ENCODE peak calls at places on chromosomes 16 and 17, in five cellular contexts. One of them, this sample, is unnamed.

GRCh38 chr17:17063546-17064122 is 21.4 kb downstream of the MPRIP start:
- DNase-seq in endothelial cell: no peak
- DNase-seq in fibroblast of mammary gland: no peak
- DNase-seq in NCI-H1092: no peak
- DNase-seq in osteocyte: no peak
- DNase-seq in this sample: no peak

GRCh38 chr17:72572604-72573491 is 452.0 kb downstream of the SOX9 start:
- DNase-seq in endothelial cell: no peak
- DNase-seq in fibroblast of mammary gland: peak
- DNase-seq in NCI-H1092: no peak
- DNase-seq in osteocyte: no peak
- DNase-seq in this sample: no peak

GRCh38 chr16:88297178-88297720 is 85.5 kb upstream of the ZNF469 start:
- DNase-seq in endothelial cell: no peak
- DNase-seq in fibroblast of mammary gland: no peak
- DNase-seq in NCI-H1092: no peak
- DNase-seq in osteocyte: no peak
- DNase-seq in this sample: no peak

GRCh38 chr16:23833504-23833903 is 2.3 kb upstream of the PRKCB start:
- DNase-seq in endothelial cell: no peak
- DNase-seq in fibroblast of mammary gland: no peak
- DNase-seq in NCI-H1092: no peak
- DNase-seq in osteocyte: no peak
- DNase-seq in this sample: no peak

GRCh38 chr16:58259995-58260394 is 34.8 kb downstream of the PRSS54 start:
- DNase-seq in endothelial cell: no peak
- DNase-seq in fibroblast of mammary gland: no peak
- DNase-seq in NCI-H1092: no peak
- DNase-seq in osteocyte: no peak
- DNase-seq in this sample: no peak

GRCh38 chr16:10521681-10522274 is 58.6 kb downstream of the EMP2 start:
- DNase-seq in endothelial cell: peak
- DNase-seq in fibroblast of mammary gland: peak
- DNase-seq in NCI-H1092: peak
- DNase-seq in osteocyte: no peak
- DNase-seq in this sample: peak

GRCh38 chr17:61536417-61536955 is 54.5 kb downstream of the NACA2 start:
- DNase-seq in endothelial cell: no peak
- DNase-seq in fibroblast of mammary gland: peak
- DNase-seq in NCI-H1092: no peak
- DNase-seq in osteocyte: no peak
- DNase-seq in this sample: no peak

GRCh38 chr17:74037320-74037719 is 166.2 kb upstream of the RPL38 start:
- DNase-seq in endothelial cell: peak
- DNase-seq in fibroblast of mammary gland: peak
- DNase-seq in NCI-H1092: no peak
- DNase-seq in osteocyte: no peak
- DNase-seq in this sample: no peak

GRCh38 chr16:70676571-70677498 is 9.0 kb downstream of the MTSS2 start:
- DNase-seq in endothelial cell: no peak
- DNase-seq in fibroblast of mammary gland: no peak
- DNase-seq in NCI-H1092: no peak
- DNase-seq in osteocyte: no peak
- DNase-seq in this sample: no peak

GRCh38 chr16:20966746-20967145 is 66.2 kb downstream of the LYRM1 start:
- DNase-seq in endothelial cell: no peak
- DNase-seq in fibroblast of mammary gland: no peak
- DNase-seq in NCI-H1092: no peak
- DNase-seq in osteocyte: no peak
- DNase-seq in this sample: no peak

GRCh38 chr17:65850486-65850885 is 289.0 kb upstream of the AXIN2 start:
- DNase-seq in endothelial cell: no peak
- DNase-seq in fibroblast of mammary gland: peak
- DNase-seq in NCI-H1092: no peak
- DNase-seq in osteocyte: no peak
- DNase-seq in this sample: no peak

GRCh38 chr17:40553694-40554534 is 11.4 kb downstream of the CCR7 start:
- DNase-seq in endothelial cell: no peak
- DNase-seq in fibroblast of mammary gland: peak
- DNase-seq in NCI-H1092: peak
- DNase-seq in osteocyte: no peak
- DNase-seq in this sample: no peak

GRCh38 chr16:17544785-17545184 is 74.0 kb upstream of the XYLT1 start:
- DNase-seq in endothelial cell: peak
- DNase-seq in fibroblast of mammary gland: no peak
- DNase-seq in NCI-H1092: no peak
- DNase-seq in osteocyte: no peak
- DNase-seq in this sample: no peak

GRCh38 chr16:88772871-88773811 is 11.9 kb downstream of the PIEZO1 start:
- DNase-seq in endothelial cell: no peak
- DNase-seq in fibroblast of mammary gland: peak
- DNase-seq in NCI-H1092: no peak
- DNase-seq in osteocyte: peak
- DNase-seq in this sample: no peak

GRCh38 chr17:2085648-2085949 is 30.7 kb downstream of the HIC1 start:
- DNase-seq in endothelial cell: no peak
- DNase-seq in fibroblast of mammary gland: peak
- DNase-seq in NCI-H1092: no peak
- DNase-seq in osteocyte: no peak
- DNase-seq in this sample: no peak

GRCh38 chr16:86046026-86046713 is 147.2 kb downstream of the IRF8 start:
- DNase-seq in endothelial cell: no peak
- DNase-seq in fibroblast of mammary gland: no peak
- DNase-seq in NCI-H1092: no peak
- DNase-seq in osteocyte: no peak
- DNase-seq in this sample: no peak

GRCh38 chr16:77213542-77214108 is 14.4 kb downstream of the SYCE1L start:
- DNase-seq in endothelial cell: no peak
- DNase-seq in fibroblast of mammary gland: peak
- DNase-seq in NCI-H1092: no peak
- DNase-seq in osteocyte: no peak
- DNase-seq in this sample: no peak

GRCh38 chr16:19744670-19745069 is 26.6 kb downstream of the IQCK start:
- DNase-seq in endothelial cell: no peak
- DNase-seq in fibroblast of mammary gland: no peak
- DNase-seq in NCI-H1092: no peak
- DNase-seq in osteocyte: no peak
- DNase-seq in this sample: no peak

This sample was measured in progenitor cell of endocrine pancreas.